ENCODE peak calls at places on chromosomes 1 and 21, in ten cellular contexts. F is GM10248; K is C1 segment of cervical spinal cord; U is T-helper 1 cell; Y is NCI-H2029; E is Kasumi-1; M is iris pigment epithelial cell; R is RWPE1; O is CD4-positive, alpha-beta T cell; D is fibroblast of the aortic adventitia. N is an unnamed sample.
A peak's percentile ranks its signal among the peaks of the same experiment; 100 is the strongest.

GRCh38 chr21:31180256-31181088 is 142.2 kb upstream of the KRTAP19-8 start:
- DNase-seq in U (no peak), D (peak; percentile 70), K (no peak), E (peak; percentile 81), Y (peak; percentile 34), M (peak; percentile 50), R (peak; percentile 44), F (peak; percentile 39), O (no peak), N (no peak)

GRCh38 chr1:186965847-186966246 is 137.1 kb downstream of the PLA2G4A start:
- DNase-seq in O (no peak), E (no peak), Y (no peak), F (no peak), M (no peak), K (no peak), R (no peak), U (no peak), D (no peak), N (no peak)

GRCh38 chr1:108732398-108732797 is 14.1 kb upstream of the STXBP3 start:
- DNase-seq in F (no peak), K (no peak), O (no peak), U (no peak), E (no peak), R (no peak), M (peak; percentile 28), Y (no peak), D (peak; percentile 59), N (no peak)

GRCh38 chr1:92762355-92762754 is 22.6 kb downstream of the EVI5 start:
- DNase-seq in U (no peak), K (no peak), R (no peak), M (no peak), O (no peak), Y (no peak), D (no peak), F (no peak), E (no peak), N (no peak)

GRCh38 chr1:925532-926421 is 2.1 kb downstream of the SAMD11 start:
- DNase-seq in Y (no peak), E (peak; percentile 36), M (no peak), O (no peak), U (no peak), D (peak; percentile 26), R (no peak), K (no peak), F (no peak), N (no peak)

GRCh38 chr1:82423174-82423815 is 622.6 kb downstream of the ADGRL2 start:
- DNase-seq in K (no peak), M (no peak), F (no peak), Y (no peak), R (no peak), O (no peak), D (no peak), E (no peak), U (no peak), N (no peak)

GRCh38 chr1:234206651-234207284 is 166.5 kb upstream of the COA6 start:
- DNase-seq in K (no peak), D (peak; percentile 29), Y (no peak), R (peak; percentile 89), U (no peak), F (no peak), M (peak; percentile 62), E (no peak), O (no peak), N (no peak)

GRCh38 chr1:153572569-153573015 is 6.9 kb upstream of the S100A2 start:
- DNase-seq in E (peak; percentile 54), F (peak; percentile 69), U (no peak), Y (peak; percentile 68), M (peak; percentile 77), D (peak; percentile 85), K (peak; percentile 53), R (peak; percentile 70), O (peak; percentile 49), N (no peak)

GRCh38 chr1:9439074-9439761 is 100.0 kb upstream of the SLC25A33 start:
- DNase-seq in U (no peak), F (no peak), R (no peak), O (no peak), M (peak; percentile 21), K (peak; percentile 62), D (peak; percentile 44), E (no peak), Y (no peak), N (no peak)

GRCh38 chr1:84913025-84913892 is 20.3 kb upstream of the LPAR3 start:
- DNase-seq in D (peak; percentile 70), E (no peak), Y (peak; percentile 14), R (peak; percentile 37), F (no peak), K (no peak), U (no peak), O (no peak), M (peak; percentile 61), N (no peak)

GRCh38 chr1:203322480-203323179 is 17.3 kb downstream of the BTG2 start:
- DNase-seq in R (no peak), M (no peak), K (no peak), O (no peak), Y (no peak), F (no peak), D (peak; percentile 67), U (no peak), E (no peak), N (no peak)

GRCh38 chr1:173868266-173869107 is at the start of gene ZBTB37:
- DNase-seq in U (peak; percentile 84), F (peak; percentile 90), Y (peak; percentile 72), M (peak; percentile 50), O (peak; percentile 90), E (peak; percentile 87), K (peak; percentile 30), R (peak; percentile 88), D (no peak), N (peak; percentile 94)

GRCh38 chr21:44718571-44718970 is 7.2 kb upstream of the TSPEAR start:
- DNase-seq in M (no peak), K (no peak), D (no peak), E (no peak), R (no peak), U (no peak), F (no peak), Y (no peak), O (no peak), N (no peak)

GRCh38 chr21:46284722-46285121 is 689 bp downstream of the MCM3AP start:
- DNase-seq in D (no peak), E (no peak), O (no peak), K (no peak), F (no peak), U (no peak), R (no peak), M (no peak), Y (no peak), N (no peak)

GRCh38 chr1:228459091-228459993 is 27.8 kb upstream of the RNF187 start:
- DNase-seq in Y (peak; percentile 2), M (peak; percentile 86), E (no peak), U (no peak), K (no peak), R (peak; percentile 60), O (peak; percentile 31), F (peak; percentile 66), D (peak; percentile 86), N (peak; percentile 69)

GRCh38 chr21:33419538-33420123 is 16.4 kb downstream of the IFNGR2 start:
- DNase-seq in R (no peak), K (no peak), D (peak; percentile 85), E (no peak), U (no peak), O (no peak), Y (no peak), M (peak; percentile 79), F (no peak), N (no peak)

GRCh38 chr21:42118901-42119300 is 47.8 kb downstream of the UMODL1 start:
- DNase-seq in R (no peak), F (no peak), M (no peak), E (peak; percentile 61), D (no peak), O (no peak), U (no peak), Y (no peak), K (no peak), N (no peak)

GRCh38 chr1:21841852-21842466 is 29.9 kb downstream of the LDLRAD2 start:
- DNase-seq in D (no peak), M (no peak), R (no peak), F (no peak), K (no peak), Y (no peak), E (no peak), U (no peak), O (no peak), N (no peak)

GRCh38 chr21:28426545-28426944 is 566.1 kb downstream of the LTN1 start:
- DNase-seq in O (no peak), M (no peak), F (no peak), R (no peak), D (no peak), E (no peak), K (no peak), U (no peak), Y (no peak), N (no peak)

GRCh38 chr1:89563957-89564604 is 39.5 kb downstream of the LRRC8B start:
- DNase-seq in D (no peak), F (no peak), M (no peak), Y (no peak), K (no peak), U (no peak), R (no peak), E (no peak), O (no peak), N (no peak)

GRCh38 chr1:205421728-205422127 is at the start of gene LEMD1:
- DNase-seq in R (no peak), F (no peak), Y (peak; percentile 24), U (no peak), K (no peak), D (no peak), O (no peak), M (no peak), E (no peak), N (no peak)

GRCh38 chr1:3072178-3072947 is 3.4 kb downstream of the PRDM16 start:
- DNase-seq in R (no peak), M (no peak), D (no peak), O (no peak), K (no peak), Y (no peak), E (no peak), U (no peak), F (no peak), N (no peak)

GRCh38 chr21:37139902-37140301 is 66.8 kb downstream of the TTC3 start:
- DNase-seq in D (no peak), O (no peak), Y (no peak), R (no peak), M (peak; percentile 75), K (no peak), F (no peak), U (no peak), E (no peak), N (no peak)

GRCh38 chr1:151368745-151369610 is 3.5 kb downstream of the SELENBP1 start:
- DNase-seq in Y (peak; percentile 83), K (no peak), O (no peak), E (no peak), U (no peak), M (no peak), D (no peak), R (no peak), F (no peak), N (no peak)

GRCh38 chr1:244341455-244342450 is 110.0 kb downstream of the ADSS2 start:
- DNase-seq in R (peak; percentile 86), K (peak; percentile 72), E (no peak), D (no peak), U (no peak), F (no peak), O (no peak), M (peak; percentile 46), Y (no peak), N (no peak)

GRCh38 chr1:41572224-41572623 is 87.7 kb upstream of the EDN2 start:
- DNase-seq in M (no peak), U (no peak), Y (no peak), R (no peak), O (no peak), K (no peak), D (no peak), E (no peak), F (no peak), N (no peak)

GRCh38 chr1:4066860-4067599 is 167.0 kb upstream of the C1orf174 start:
- DNase-seq in K (no peak), U (no peak), E (no peak), F (no peak), M (no peak), R (no peak), O (no peak), Y (no peak), D (no peak), N (no peak)

GRCh38 chr1:186286615-186287317 is 88.3 kb downstream of the TPR start:
- DNase-seq in R (no peak), U (no peak), E (no peak), D (peak; percentile 50), Y (no peak), K (no peak), M (peak; percentile 65), O (no peak), F (no peak), N (no peak)

N was measured in CD8-positive, alpha-beta memory T cell.